ENCODE peak calls at places on chromosomes 4 and X, in four cellular contexts. B is cardiac fibroblast, N is ELR, Q is caudate nucleus. X is an unnamed sample.

GRCh38 chr4:38161208-38162113 is 201.3 kb downstream of the PTTG2 start:
- DNase-seq in B (peak; percentile 27), N (peak; percentile 51), Q (no peak), X (no peak)

GRCh38 chrX:136909706-136910564 is 29.4 kb upstream of the RBMX start:
- DNase-seq in Q (peak; percentile 74), N (peak; percentile 89), B (peak; percentile 90), X (peak; percentile 42)

GRCh38 chr4:143433231-143433630 is 80.3 kb upstream of the SMARCA5 start:
- DNase-seq in B (no peak), N (no peak), Q (no peak), X (no peak)

GRCh38 chr4:6640292-6641163 is at the start of gene MRFAP1:
- DNase-seq in Q (peak; percentile 91), B (peak; percentile 96), N (peak; percentile 94), X (peak; percentile 85)

GRCh38 chrX:153317996-153318722 is 3.4 kb downstream of the PNMA6F start:
- DNase-seq in N (no peak), Q (no peak), B (no peak), X (no peak)

GRCh38 chrX:107775734-107776511 is at the start of gene TSC22D3:
- DNase-seq in Q (peak; percentile 60), N (peak; percentile 74), B (peak; percentile 73), X (peak; percentile 68)

GRCh38 chr4:141676087-141676486 is 39.7 kb downstream of the IL15 start:
- DNase-seq in B (no peak), Q (no peak), N (no peak), X (no peak)

GRCh38 chr4:6427439-6428090 is 44.8 kb downstream of the PPP2R2C start:
- DNase-seq in Q (no peak), N (no peak), B (no peak), X (no peak)

GRCh38 chr4:41631538-41631937 is 93.6 kb downstream of the LIMCH1 start:
- DNase-seq in B (no peak), Q (no peak), N (no peak), X (no peak)